ENCODE peak calls at places on chromosomes 7 and 10, in six cellular contexts. E is CD14-positive monocyte, D is GM13977, A is WERI-Rb-1, F is mucosa of descending colon, S is pancreas. Q is an unnamed sample.

GRCh38 chr10:68606918-68607317 is 46.8 kb downstream of the TET1 start:
- DNase-seq in A (no peak), E (no peak), F (no peak), S (no peak), D (no peak), Q (no peak)

GRCh38 chr7:91852263-91852741 is 28.2 kb downstream of the MTERF1 start:
- DNase-seq in F (no peak), D (peak), A (no peak), S (no peak), E (no peak), Q (no peak)

GRCh38 chr10:16014469-16014868 is 154.2 kb upstream of the MINDY3 start:
- DNase-seq in S (no peak), E (no peak), A (no peak), D (no peak), F (no peak), Q (no peak)

GRCh38 chr10:23157239-23157661 is 34.9 kb upstream of the PTF1A start:
- DNase-seq in A (no peak), D (peak), F (no peak), S (no peak), E (no peak), Q (no peak)

GRCh38 chr7:45178241-45179225 is 20.9 kb downstream of the RAMP3 start:
- DNase-seq in D (no peak), E (peak), A (peak), S (no peak), F (no peak), Q (no peak)

GRCh38 chr10:14603539-14604102 is 171.1 kb downstream of the FAM107B start:
- DNase-seq in A (no peak), S (no peak), E (no peak), F (peak), D (no peak), Q (no peak)

GRCh38 chr10:51718804-51719291 is 19.5 kb upstream of the CSTF2T start:
- DNase-seq in A (no peak), E (no peak), D (no peak), F (no peak), S (no peak), Q (no peak)

GRCh38 chr7:118496138-118496644 is 271.7 kb downstream of the ANKRD7 start:
- DNase-seq in A (no peak), F (no peak), D (no peak), S (no peak), E (no peak), Q (no peak)

GRCh38 chr10:48938990-48939536 is 577 bp downstream of the LRRC18 start:
- DNase-seq in A (no peak), F (no peak), S (no peak), E (peak), D (no peak), Q (no peak)

GRCh38 chr7:47307311-47307710 is 274.6 kb downstream of the TNS3 start:
- DNase-seq in A (no peak), E (no peak), S (no peak), F (no peak), D (no peak), Q (no peak)

GRCh38 chr7:150686030-150686626 is 622 bp downstream of the GIMAP2 start:
- DNase-seq in D (no peak), F (no peak), A (no peak), E (no peak), S (no peak), Q (no peak)

GRCh38 chr7:106848851-106849442 is 16.1 kb upstream of the PIK3CG start:
- DNase-seq in D (no peak), A (no peak), F (no peak), S (no peak), E (no peak), Q (no peak)

GRCh38 chr7:11713352-11713751 is 118.6 kb downstream of the THSD7A start:
- DNase-seq in F (no peak), D (no peak), E (no peak), A (no peak), S (no peak), Q (no peak)

GRCh38 chr7:54858008-54858692 is 99.1 kb upstream of the SEC61G start:
- DNase-seq in D (no peak), A (no peak), F (no peak), E (no peak), S (no peak), Q (no peak)

GRCh38 chr7:114243019-114243507 is 171.6 kb upstream of the FOXP2 start:
- DNase-seq in S (no peak), A (no peak), D (no peak), E (no peak), F (no peak), Q (no peak)

GRCh38 chr7:139830779-139831498 is 1.9 kb downstream of the TBXAS1 start:
- DNase-seq in A (no peak), D (peak), F (no peak), E (peak), S (no peak), Q (no peak)

GRCh38 chr10:114879541-114880158 is 58.1 kb downstream of the FHIP2A start:
- DNase-seq in A (peak), D (peak), S (no peak), F (peak), E (no peak), Q (peak)

GRCh38 chr10:79409038-79410035 is 36.1 kb downstream of the ZCCHC24 start:
- DNase-seq in A (no peak), E (peak), S (no peak), D (no peak), F (peak), Q (no peak)

GRCh38 chr7:157499835-157500153 is 163.0 kb downstream of the DNAJB6 start:
- DNase-seq in D (no peak), E (no peak), F (no peak), A (no peak), S (no peak), Q (no peak)

GRCh38 chr10:102269017-102269416 is 23.7 kb downstream of the GBF1 start:
- DNase-seq in S (no peak), F (no peak), E (no peak), A (no peak), D (no peak), Q (no peak)

GRCh38 chr7:109449760-109450159 is 880.1 kb downstream of the DNAJB9 start:
- DNase-seq in S (no peak), D (no peak), A (no peak), E (no peak), F (no peak), Q (no peak)

GRCh38 chr10:6721964-6722615 is 142.0 kb upstream of the PRKCQ start:
- DNase-seq in D (no peak), A (no peak), S (no peak), F (no peak), E (no peak), Q (no peak)

GRCh38 chr7:39753823-39754325 is 130.5 kb downstream of the RALA start:
- DNase-seq in S (no peak), D (no peak), F (no peak), A (no peak), E (no peak), Q (no peak)

GRCh38 chr10:5094265-5095205 is at the start of gene AKR1C3:
- DNase-seq in D (no peak), S (no peak), F (no peak), E (no peak), A (no peak), Q (no peak)

DNA sequence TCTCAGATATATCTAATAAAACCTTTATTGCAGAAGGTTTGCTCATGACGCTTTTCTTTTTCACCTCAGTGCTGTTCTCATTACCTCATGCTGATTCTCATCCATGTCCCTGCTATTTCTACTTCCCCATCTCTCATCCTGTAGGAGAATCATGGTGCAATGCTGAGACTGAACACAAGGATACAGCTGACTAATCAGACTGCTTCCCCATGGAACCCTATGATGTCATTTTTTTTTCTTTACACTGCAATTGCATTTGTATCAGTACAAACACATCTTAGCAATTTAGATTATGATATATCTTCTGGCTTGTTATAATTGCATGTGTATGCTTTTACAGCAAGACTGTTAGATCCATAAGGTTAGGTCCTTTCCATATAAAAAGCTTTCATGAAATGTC is 93.7 kb downstream of the SEMA3A start:
- DNase-seq in D (no peak), S (no peak), F (no peak), A (no peak), E (no peak), Q (no peak)
- TF ChIP-seq CTCF in D (no peak), S (no peak), F (no peak), A (no peak), E (no peak), Q (peak)

DNA sequence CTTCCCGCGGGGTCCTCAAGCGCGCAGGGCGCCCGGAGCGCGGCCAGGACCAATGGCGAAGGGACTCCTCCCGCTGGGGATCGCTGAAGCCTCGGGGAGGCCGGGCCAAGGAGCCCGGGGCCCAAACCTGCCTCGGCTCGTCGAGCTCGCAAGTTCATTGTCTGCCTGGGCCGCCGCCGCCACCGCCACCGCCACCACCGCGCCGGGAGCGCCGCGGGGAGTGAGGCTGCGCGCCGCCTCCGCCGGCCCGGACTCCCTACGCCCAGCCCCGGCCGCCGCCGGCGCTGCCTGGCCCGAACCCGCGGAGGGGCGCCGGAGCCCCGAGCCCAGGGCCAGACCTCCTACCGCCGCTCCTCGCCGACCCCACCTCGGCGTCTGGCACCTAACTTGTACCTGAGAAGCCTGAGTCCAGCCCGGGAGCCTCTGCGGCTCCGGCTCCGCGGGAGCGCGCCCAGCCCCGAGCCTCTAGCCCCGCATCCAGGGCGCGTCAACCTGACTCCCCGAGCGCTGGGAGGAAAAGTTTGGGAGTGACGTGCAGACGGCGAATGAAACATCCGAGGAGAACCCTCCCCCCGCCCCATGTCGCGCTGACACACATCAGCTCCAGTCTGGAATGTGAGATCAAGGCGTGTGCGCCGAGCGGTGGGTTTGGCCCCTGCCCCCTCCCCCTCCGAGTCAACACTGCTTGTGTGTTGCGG is at the start of gene CHST15:
- DNase-seq in E (peak), D (peak), S (peak), F (peak), A (no peak), Q (peak)
- TF ChIP-seq CTCF in E (no peak), D (no peak), S (no peak), F (no peak), A (no peak), Q (no peak)

DNA sequence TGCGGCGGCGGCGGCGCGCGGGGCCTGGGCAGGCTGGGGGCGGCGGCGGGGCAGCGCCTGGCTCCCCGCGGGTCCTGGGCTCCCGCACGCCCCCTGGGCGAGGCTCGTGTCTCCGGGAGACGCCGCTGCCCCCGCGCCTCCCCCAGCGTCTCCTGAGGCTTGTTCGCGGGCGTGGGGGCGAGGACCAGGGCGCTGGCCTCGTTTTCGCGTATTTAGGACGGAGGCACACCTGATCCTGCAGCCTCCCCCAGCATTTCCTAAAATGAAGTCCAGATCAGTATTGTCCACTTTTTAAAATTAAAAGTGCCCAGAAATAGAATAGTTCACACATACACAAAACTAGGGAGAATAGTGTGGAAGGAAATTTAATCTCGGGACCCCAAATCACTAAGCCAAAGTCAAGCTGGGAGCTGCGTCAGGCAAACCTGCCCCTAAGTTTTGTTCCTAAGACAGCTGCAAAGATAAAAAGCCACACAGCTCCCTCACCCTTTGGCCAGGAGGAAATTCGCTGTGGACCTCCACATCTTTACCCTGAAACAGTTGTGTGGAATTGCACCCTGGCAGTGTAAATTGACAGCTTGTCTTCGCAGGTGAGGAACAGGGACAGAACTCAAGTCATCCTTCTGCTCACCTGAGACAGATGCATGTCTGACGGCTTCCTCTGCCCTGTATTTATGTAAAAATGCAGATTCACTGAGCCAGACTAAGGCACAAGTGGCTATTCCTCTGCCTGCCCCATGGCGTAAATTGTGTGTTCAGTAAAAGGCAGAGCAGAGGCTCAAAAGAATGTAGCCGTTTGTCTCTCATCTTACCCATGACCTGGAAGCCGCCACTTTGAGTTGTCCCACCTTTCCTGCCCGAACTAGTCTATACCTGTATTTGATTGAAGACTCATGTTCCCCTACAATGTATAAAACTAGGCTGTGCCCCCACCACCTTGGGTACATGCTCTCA is 740 bp downstream of the GALNT11 start:
- DNase-seq in D (peak), F (no peak), E (no peak), S (no peak), A (no peak), Q (no peak)
- TF ChIP-seq CTCF in D (peak), F (no peak), E (no peak), S (no peak), A (no peak), Q (no peak)

GRCh38 chr10:42875388-42875755 is 92.8 kb downstream of the BMS1 start:
- DNase-seq in F (no peak), D (no peak), A (no peak), S (no peak), E (no peak), Q (no peak)

GRCh38 chr10:42874713-42875387 is 92.3 kb downstream of the BMS1 start:
- DNase-seq in F (no peak), S (no peak), A (no peak), E (no peak), D (no peak), Q (no peak)

GRCh38 chr10:42876476-42876875 is 93.9 kb downstream of the BMS1 start:
- DNase-seq in S (no peak), F (no peak), A (no peak), D (no peak), E (no peak), Q (no peak)

GRCh38 chr10:42876945-42877344 is 94.3 kb downstream of the BMS1 start:
- DNase-seq in E (no peak), F (no peak), A (no peak), S (no peak), D (no peak), Q (no peak)

GRCh38 chr10:42875792-42876191 is 93.2 kb downstream of the BMS1 start:
- DNase-seq in D (no peak), F (no peak), A (no peak), S (no peak), E (no peak), Q (no peak)
- TF ChIP-seq CTCF in D (no peak), F (no peak), A (no peak), S (no peak), E (no peak), Q (no peak)

GRCh38 chr7:64686493-64687184 is 20.7 kb downstream of the ZNF107 start:
- DNase-seq in S (no peak), D (no peak), F (no peak), A (no peak), E (no peak), Q (no peak)

GRCh38 chr7:64685741-64686140 is 19.8 kb downstream of the ZNF107 start:
- DNase-seq in S (no peak), A (no peak), D (no peak), E (no peak), F (no peak), Q (no peak)

GRCh38 chr7:64685091-64685490 is 19.2 kb downstream of the ZNF107 start:
- DNase-seq in A (no peak), F (no peak), S (no peak), D (no peak), E (no peak), Q (no peak)

GRCh38 chr7:64691831-64692230 is 25.9 kb downstream of the ZNF107 start:
- DNase-seq in D (no peak), S (no peak), A (no peak), F (no peak), E (no peak), Q (no peak)

DNA sequence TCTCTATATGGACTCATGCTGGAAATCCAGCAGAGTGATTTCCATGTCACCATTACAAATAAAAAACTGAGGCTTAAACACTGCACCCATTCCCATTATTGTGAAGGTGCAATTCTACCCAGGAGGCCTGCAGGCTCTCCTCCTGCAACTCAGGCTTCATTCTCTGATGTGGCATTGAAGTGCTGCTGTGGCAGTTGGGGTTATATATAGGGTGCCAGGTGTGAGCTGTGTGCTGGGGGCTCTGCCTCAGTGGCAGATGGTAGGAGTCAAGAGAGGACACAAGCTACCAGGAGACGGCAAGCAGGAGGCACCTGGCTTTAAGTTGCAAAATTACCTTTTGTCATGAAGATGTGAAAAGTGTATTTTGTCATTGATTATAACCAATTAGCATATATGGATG is 21.3 kb downstream of the ZNF107 start:
- DNase-seq in D (no peak), F (no peak), S (no peak), A (peak), E (no peak), Q (no peak)
- TF ChIP-seq CTCF in D (no peak), F (no peak), S (no peak), A (no peak), E (no peak), Q (no peak)

DNA sequence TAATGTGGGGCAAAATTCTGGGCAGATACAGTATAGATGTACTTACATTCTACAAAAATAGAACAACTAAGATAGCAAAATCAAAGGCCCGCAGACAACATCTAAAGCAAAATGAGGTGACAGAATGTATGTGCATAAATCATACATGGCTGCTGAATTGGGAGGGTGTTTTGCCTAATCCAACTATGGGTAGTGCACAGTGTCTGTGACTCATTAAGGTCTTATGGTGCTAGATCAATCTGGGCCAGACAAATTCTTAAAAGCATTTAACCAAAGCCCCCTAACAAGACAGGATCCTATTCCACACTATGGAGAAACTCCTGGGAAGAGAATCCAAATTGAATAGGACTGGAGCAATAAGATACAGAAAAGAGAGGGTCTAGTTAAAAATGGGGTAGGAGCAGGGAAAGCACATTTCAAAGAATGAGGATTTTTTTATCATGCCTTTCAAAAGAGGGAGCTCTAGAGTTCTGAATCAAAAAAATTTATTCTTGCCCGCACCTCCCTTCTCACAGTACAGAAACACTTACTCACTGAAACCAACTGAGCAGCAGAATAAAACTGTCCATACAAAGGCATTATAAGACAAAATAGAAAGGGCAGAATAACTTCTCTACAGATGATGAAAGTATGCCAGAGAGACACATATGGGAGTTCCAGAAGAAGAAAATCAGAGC is 181.3 kb downstream of the RNLS start:
- DNase-seq in D (no peak), E (no peak), F (no peak), S (no peak), A (no peak), Q (no peak)
- TF ChIP-seq CTCF in D (no peak), E (no peak), F (no peak), S (no peak), A (peak), Q (no peak)

GRCh38 chr10:122422266-122422980 is 32.0 kb upstream of the ARMS2 start:
- DNase-seq in F (no peak), S (no peak), E (no peak), A (no peak), D (no peak), Q (no peak)

GRCh38 chr10:122421747-122422146 is 32.7 kb upstream of the ARMS2 start:
- DNase-seq in A (no peak), E (no peak), F (no peak), S (no peak), D (no peak), Q (no peak)

GRCh38 chr10:122420624-122421007 is 33.8 kb upstream of the ARMS2 start:
- DNase-seq in E (no peak), F (no peak), A (no peak), S (no peak), D (no peak), Q (no peak)

GRCh38 chr10:122419890-122420623 is 34.4 kb upstream of the ARMS2 start:
- DNase-seq in E (no peak), F (no peak), S (no peak), D (no peak), A (no peak), Q (no peak)

DNA sequence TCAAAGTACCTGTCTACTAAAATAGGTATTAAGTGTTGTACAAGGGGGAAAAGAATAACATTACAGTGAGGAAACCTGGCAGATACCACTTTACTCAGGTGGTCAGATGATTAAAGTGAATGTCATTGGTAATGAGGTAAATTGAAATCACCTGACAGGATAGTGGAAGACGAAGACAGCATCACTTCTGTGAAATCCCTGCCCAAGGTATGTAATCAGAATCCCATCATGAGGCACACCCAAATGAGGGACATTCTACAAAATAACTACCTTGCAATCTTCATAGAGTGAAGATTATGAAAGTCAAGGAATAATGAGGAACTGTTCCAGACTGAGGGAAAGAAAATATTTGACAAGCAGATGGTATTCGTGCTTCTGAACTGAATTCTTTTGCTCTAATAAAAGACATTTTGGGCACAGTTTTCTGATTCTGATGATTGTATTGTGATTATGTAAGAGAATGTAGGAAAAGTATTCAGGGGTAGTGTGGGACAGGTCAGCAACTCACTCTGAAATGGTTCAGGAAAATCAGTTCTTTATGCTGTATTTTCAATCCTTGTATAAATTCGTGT is 33.3 kb upstream of the ARMS2 start:
- DNase-seq in D (no peak), F (no peak), A (no peak), S (no peak), E (no peak), Q (no peak)
- TF ChIP-seq CTCF in D (no peak), F (no peak), A (no peak), S (no peak), E (no peak), Q (no peak)